ENCODE peak calls at places on chromosomes 12 and 14, in seven cellular contexts. A, M, F, V, N, Q and P are unnamed samples. For H3K9me3, the result is how much of the 10 kb centered on the place peaks cover.

GRCh38 chr12:93789767-93790166 is 112.6 kb downstream of the CRADD start:
- DNase-seq in A (no peak), M (no peak), F (peak), V (no peak), N (no peak), Q (no peak), P (no peak)

GRCh38 chr12:77104792-77105191 is 39.4 kb upstream of the E2F7 start:
- DNase-seq in A (no peak), M (no peak), F (no peak), V (peak), N (no peak), Q (no peak), P (no peak)

GRCh38 chr14:23570806-23571483 is 3.4 kb upstream of the AP1G2 start:
- DNase-seq in A (no peak), M (no peak), F (no peak), V (no peak), N (no peak), Q (peak), P (peak)

GRCh38 chr12:25775968-25776367 is 182.5 kb upstream of the RASSF8 start:
- DNase-seq in A (no peak), M (peak), F (peak), V (no peak), N (no peak), Q (peak), P (no peak)

GRCh38 chr12:108572166-108572790 is 9.9 kb downstream of the ISCU start:
- DNase-seq in A (no peak), M (no peak), F (no peak), V (peak), N (no peak), Q (peak), P (no peak)

GRCh38 chr14:104688755-104689619 is at the start of gene INF2:
- DNase-seq in A (peak), M (peak), F (peak), V (peak), N (peak), Q (peak), P (peak)

GRCh38 chr14:95922080-95922479 is 45.4 kb downstream of the TUNAR start:
- DNase-seq in A (no peak), M (peak), F (no peak), V (no peak), N (no peak), Q (no peak), P (no peak)

GRCh38 chr12:64733857-64734256 is 25.3 kb downstream of the GNS start:
- DNase-seq in A (no peak), M (peak), F (no peak), V (no peak), N (no peak), Q (no peak), P (no peak)

GRCh38 chr12:19074700-19075099 is 54.8 kb upstream of the PLEKHA5 start:
- DNase-seq in A (no peak), M (no peak), F (no peak), V (peak), N (no peak), Q (no peak), P (no peak)

DNA sequence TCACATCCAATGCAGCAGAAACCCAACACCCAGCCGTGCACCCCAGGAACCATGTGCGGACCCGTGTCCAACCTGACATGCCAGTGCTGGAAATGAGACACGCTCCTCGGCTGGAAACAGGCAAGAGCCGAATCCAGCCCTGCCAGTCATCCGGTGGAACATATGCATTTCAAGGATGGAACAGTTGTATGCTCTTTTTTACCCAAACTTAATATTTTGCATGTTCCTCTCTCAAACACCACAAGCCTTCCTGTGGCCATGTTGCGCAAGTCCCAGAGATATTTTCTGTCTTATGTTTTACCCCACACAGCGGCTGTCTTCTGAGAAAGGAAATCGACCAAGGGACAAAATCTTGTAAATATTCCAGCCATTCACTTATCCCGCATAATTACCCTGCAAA is 196.9 kb downstream of the BCL11B start:
- DNase-seq in A (no peak), M (no peak), F (no peak), V (no peak), N (no peak), Q (no peak), P (no peak)
- H3K9me3 ChIP-seq in A (under half), M (under half), F (under half), V (under half), N (under half), Q (under half), P (under half)

GRCh38 chr12:71760471-71760870 is 5.8 kb downstream of the RAB21 start:
- DNase-seq in A (no peak), M (no peak), F (no peak), V (no peak), N (no peak), Q (no peak), P (no peak)
- H3K9me3 ChIP-seq in A (under half), M (under half), F (under half), V (under half), N (under half), Q (under half), P (under half)

GRCh38 chr14:85172889-85173458 is 357.0 kb upstream of the FLRT2 start:
- DNase-seq in A (no peak), M (no peak), F (no peak), V (no peak), N (no peak), Q (no peak), P (no peak)
- H3K9me3 ChIP-seq in A (under half), M (under half), F (under half), V (under half), N (under half), Q (under half), P (under half)

DNA sequence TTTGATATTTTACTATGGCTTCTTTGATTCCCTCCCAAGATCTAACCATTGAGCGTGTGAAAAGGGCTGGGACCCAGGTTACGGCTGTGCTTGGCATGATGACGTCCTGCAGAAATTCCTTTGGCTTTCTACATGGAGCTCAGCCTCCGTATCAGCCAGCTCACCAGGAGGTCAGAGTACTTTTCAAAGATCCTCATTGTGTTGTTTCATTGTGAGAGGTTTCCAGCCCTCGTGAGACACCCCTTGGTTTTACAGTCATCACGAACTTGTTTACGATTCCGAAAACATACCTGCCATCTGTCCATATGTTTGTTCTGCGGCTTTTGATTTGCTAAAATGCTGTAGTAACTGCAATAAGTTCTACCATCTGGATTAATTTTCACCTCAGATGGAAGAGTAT is 453.1 kb downstream of the TMEM121 start:
- DNase-seq in A (no peak), M (no peak), F (no peak), V (no peak), N (no peak), Q (no peak), P (no peak)
- H3K9me3 ChIP-seq in A (under half), M (under half), F (under half), V (under half), N (under half), Q (half or more), P (under half)

DNA sequence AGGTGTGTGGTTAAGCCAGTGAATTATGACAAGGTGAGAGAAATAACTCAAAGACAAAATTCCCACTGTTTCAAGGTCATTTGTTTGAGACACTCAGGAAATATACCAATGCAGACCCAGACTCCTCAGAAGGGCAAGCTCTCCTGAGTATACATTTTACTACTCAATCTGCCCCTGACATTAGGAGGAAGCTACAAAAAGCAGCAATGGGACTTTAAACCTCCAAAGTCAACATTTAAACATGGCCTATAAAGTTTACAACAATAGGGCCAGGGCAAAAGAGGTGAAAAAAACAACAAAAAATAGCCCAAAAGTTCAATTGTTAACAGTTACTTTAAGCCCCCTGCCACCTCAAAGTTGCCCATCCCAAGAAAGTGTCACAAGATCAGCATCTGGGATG is 19.5 kb upstream of the PEX5 start:
- DNase-seq in A (no peak), M (no peak), F (no peak), V (no peak), N (no peak), Q (no peak), P (no peak)
- H3K9me3 ChIP-seq in A (under half), M (half or more), F (under half), V (under half), N (under half), Q (half or more), P (under half)

DNA sequence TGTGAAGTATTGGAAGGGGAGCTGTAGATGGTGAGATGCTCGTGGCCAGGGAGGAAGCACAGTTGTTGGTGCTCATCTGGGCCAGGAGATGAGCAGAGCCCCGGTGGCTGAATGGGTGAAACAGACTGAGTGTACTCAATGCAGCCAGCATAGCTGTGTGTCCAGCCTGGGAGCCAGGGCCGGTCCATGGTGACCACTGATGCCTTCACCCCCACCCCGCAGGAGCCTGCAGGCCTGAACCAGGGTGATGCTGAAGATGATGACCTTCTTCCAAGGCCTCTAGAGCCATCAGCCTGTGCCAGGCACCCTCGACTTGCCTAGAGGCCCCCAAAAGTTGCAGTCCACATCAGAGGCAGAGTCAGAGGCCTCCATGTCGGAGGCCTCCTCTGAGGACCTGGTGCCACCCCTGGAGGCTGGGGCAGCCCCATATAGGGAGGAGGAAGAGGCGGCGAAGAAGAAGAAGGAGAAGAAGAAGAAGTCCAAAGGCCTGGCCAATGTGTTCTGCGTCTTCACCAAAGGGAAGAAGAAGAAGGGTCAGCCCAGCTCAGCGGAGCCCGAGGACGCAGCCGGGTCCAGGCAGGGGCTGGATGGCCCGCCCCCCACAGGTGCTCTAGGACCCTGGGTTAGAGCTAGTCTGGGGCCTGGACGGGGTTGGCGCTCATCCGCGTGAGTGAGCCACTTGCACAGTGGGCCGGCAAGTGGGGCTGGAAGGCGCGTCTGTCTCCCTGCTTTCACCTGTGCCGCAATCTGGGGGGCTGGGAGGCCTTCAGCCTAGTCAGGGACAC is 3.0 kb downstream of the TNFAIP2 start:
- DNase-seq in A (peak), M (no peak), F (no peak), V (no peak), N (no peak), Q (no peak), P (peak)
- H3K9me3 ChIP-seq in A (under half), M (under half), F (under half), V (under half), N (under half), Q (under half), P (under half)

DNA sequence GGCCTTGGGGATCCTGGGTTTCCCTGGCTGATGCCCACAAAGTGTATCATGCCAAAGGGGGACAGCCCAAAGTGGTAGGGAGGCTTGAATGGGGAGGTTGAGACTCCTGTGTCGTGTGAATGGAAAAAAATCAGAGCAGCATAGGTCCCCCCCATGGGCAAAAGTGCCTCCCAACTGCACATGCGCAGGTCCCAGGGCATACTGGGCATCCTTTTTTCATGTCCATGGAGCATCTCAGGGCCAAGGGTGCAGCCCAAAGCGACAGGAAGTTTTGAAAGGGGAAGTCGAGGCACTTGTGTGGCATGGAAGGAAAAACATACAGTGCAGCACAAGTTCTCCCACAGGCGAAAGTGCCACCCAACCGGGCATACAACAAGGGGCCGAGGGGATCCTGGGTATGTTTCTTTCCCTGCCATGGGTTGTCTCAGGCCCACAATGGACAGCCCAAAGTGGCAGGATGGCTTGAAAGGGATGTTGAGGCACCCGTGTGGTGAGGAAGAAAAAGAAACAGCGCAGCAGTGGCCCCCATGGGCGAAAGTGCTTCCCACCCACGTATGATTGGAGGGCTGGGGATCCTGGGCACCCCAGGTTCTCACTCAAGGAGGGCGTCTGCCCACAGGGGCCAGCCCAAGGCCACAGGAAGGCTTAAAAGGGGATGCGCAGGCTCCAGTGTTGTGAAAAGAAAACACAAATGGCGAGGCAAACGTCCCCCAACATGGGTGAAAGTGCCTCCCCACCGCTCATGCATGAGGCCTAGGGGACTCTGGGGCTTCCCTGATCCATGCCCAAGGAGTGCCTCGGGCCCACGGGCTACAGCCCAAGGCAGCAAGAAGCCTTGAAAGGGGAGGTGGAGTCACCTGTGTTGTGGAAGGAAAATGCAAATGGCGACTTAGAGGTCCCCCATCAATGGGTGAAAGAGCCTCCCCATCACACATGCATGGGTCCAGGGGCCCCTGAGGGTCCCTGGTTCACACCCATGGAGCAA is 573.7 kb downstream of the ALG10 start:
- DNase-seq in A (peak), M (no peak), F (no peak), V (no peak), N (no peak), Q (no peak), P (no peak)
- H3K9me3 ChIP-seq in A (half or more), M (under half), F (under half), V (under half), N (under half), Q (half or more), P (under half)

GRCh38 chr14:90693413-90693812 is 122.8 kb downstream of the TTC7B start:
- DNase-seq in A (no peak), M (no peak), F (no peak), V (no peak), N (no peak), Q (no peak), P (no peak)

GRCh38 chr14:90691627-90692026 is 124.6 kb downstream of the TTC7B start:
- DNase-seq in A (no peak), M (no peak), F (no peak), V (no peak), N (no peak), Q (no peak), P (no peak)

GRCh38 chr14:90695997-90696681 is 120.1 kb downstream of the TTC7B start:
- DNase-seq in A (no peak), M (no peak), F (no peak), V (no peak), N (no peak), Q (no peak), P (no peak)

GRCh38 chr14:90692826-90693225 is 123.4 kb downstream of the TTC7B start:
- DNase-seq in A (no peak), M (no peak), F (no peak), V (no peak), N (no peak), Q (no peak), P (no peak)

DNA sequence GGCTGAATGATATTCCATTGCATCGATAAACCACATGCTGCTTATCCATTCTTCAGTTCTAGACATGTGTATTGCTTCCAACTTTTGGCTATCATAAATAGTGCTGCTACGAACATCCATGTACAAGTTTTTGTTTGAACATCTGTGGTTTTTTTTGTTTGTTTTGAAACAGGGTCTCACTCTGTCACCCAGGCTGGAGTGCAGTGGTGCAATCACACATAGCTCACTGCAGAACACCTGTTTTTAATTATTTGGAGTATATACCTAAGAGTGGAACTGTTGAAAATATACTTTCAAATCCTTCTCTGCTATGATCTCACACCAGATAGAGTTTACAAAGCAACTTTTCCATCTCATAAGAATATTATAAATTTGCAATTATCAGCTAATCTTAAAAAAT is 124.2 kb downstream of the TTC7B start:
- DNase-seq in A (no peak), M (no peak), F (no peak), V (no peak), N (no peak), Q (no peak), P (no peak)
- H3K9me3 ChIP-seq in A (under half), M (under half), F (under half), V (under half), N (under half), Q (under half), P (under half)

DNA sequence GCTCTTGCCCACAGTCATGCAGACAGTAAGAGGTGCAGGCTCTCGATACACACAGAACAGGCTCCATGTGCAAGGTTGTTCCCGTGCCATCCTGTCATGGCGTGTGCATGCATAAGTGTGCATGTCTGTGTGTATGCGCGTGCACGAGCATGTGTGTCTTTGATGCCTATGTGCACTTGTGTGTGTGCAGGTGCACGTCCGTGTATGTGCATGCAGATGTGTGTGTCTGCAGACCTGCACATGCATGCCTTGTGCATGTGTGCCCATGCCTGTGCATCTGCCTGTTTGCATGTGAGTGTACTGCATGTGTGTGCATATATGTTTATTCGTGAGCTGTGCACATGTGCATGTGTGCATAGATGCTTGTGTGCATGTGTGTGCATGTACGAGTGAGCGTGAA is 309.8 kb downstream of the TMEM121 start:
- DNase-seq in A (no peak), M (no peak), F (no peak), V (no peak), N (no peak), Q (no peak), P (no peak)
- H3K9me3 ChIP-seq in A (under half), M (under half), F (under half), V (under half), N (under half), Q (half or more), P (under half)

DNA sequence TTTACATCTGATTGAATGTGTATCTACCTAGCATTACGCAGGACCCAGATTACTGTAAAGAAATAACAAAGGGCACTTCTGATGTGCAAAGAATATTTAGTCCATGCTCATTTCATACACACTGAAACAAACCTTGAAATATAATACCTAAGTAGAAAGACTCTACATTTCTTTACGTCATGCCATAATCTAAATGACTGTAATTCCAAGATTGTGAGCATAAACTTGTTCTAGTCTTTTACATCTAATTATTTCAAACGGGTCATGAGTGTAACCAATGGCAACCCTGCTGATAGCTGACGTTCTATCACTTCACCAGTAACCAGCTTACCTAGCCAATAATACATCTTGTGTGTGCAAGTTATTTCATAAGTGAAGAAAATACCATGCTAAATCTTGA is 433.8 kb downstream of the PRKD1 start:
- DNase-seq in A (no peak), M (no peak), F (no peak), V (no peak), N (no peak), Q (no peak), P (no peak)
- H3K9me3 ChIP-seq in A (under half), M (under half), F (under half), V (under half), N (under half), Q (under half), P (under half)